ENCODE peak calls at places on chromosomes 13 and 19, in four cellular contexts. X, A, J and P are unnamed samples.

GRCh38 chr19:1104452-1105216 is 840 bp downstream of the GPX4 start:
- DNase-seq in J (peak; percentile 79), X (peak; percentile 59), A (peak; percentile 72), P (peak; percentile 80)

GRCh38 chr19:1107655-1108261 is 4.0 kb downstream of the GPX4 start:
- DNase-seq in X (no peak), J (no peak), A (no peak), P (no peak)

GRCh38 chr13:108313382-108313781 is 43.9 kb downstream of the TNFSF13B start:
- DNase-seq in X (no peak), J (no peak), A (no peak), P (no peak)

GRCh38 chr19:38731654-38732301 is 12.5 kb downstream of the CAPN12 start:
- DNase-seq in J (no peak), X (no peak), A (no peak), P (peak; percentile 13)

GRCh38 chr13:98397221-98397620 is 179.7 kb downstream of the STK24 start:
- DNase-seq in J (no peak), A (peak; percentile 41), X (no peak), P (no peak)

GRCh38 chr19:378706-379105 is 30.2 kb downstream of the C2CD4C start:
- DNase-seq in A (no peak), X (no peak), J (no peak), P (no peak)

GRCh38 chr13:19782049-19782726 is 557 bp downstream of the PSPC1 start:
- DNase-seq in A (peak; percentile 51), J (peak; percentile 34), X (peak; percentile 51), P (peak; percentile 69)

GRCh38 chr13:63161219-63161618 is 1745.6 kb upstream of the PCDH20 start:
- DNase-seq in X (no peak), J (no peak), A (no peak), P (no peak)

GRCh38 chr13:30119476-30119875 is 187.9 kb downstream of the KATNAL1 start:
- DNase-seq in J (no peak), X (peak; percentile 94), A (peak; percentile 83), P (no peak)

GRCh38 chr13:46621133-46621532 is 68.2 kb downstream of the LRCH1 start:
- DNase-seq in A (no peak), X (no peak), J (no peak), P (no peak)

GRCh38 chr19:3507371-3508120 is 1.4 kb downstream of the FZR1 start:
- DNase-seq in J (no peak), X (no peak), A (no peak), P (peak; percentile 40)

GRCh38 chr13:40236566-40237168 is 429.8 kb downstream of the FOXO1 start:
- DNase-seq in X (peak; percentile 53), A (peak; percentile 80), J (no peak), P (no peak)

GRCh38 chr19:50949792-50950320 is 3.0 kb downstream of the KLK5 start:
- DNase-seq in X (no peak), J (no peak), A (no peak), P (no peak)

GRCh38 chr19:50947123-50947522 is 5.7 kb downstream of the KLK5 start:
- DNase-seq in X (no peak), J (no peak), A (no peak), P (no peak)

GRCh38 chr19:50957587-50957986 is 4.7 kb upstream of the KLK5 start:
- DNase-seq in X (no peak), J (no peak), A (no peak), P (no peak)

GRCh38 chr19:50952890-50953289 is at the start of gene KLK5:
- DNase-seq in J (no peak), A (no peak), X (no peak), P (no peak)
- TF ChIP-seq CTCF in J (no peak), A (no peak), X (no peak), P (no peak)

GRCh38 chr13:70723732-70724131 is 615.5 kb upstream of the KLHL1 start:
- DNase-seq in A (no peak), X (no peak), J (no peak), P (no peak)
- TF ChIP-seq CTCF in A (no peak), X (no peak), J (peak; percentile 7), P (no peak)

GRCh38 chr19:11887618-11888531 is at the start of gene ZNF69:
- DNase-seq in A (peak; percentile 50), J (peak; percentile 96), X (peak; percentile 63), P (peak; percentile 96)
- TF ChIP-seq CTCF in A (peak; percentile 19), J (peak; percentile 49), X (peak; percentile 8), P (peak; percentile 24)

DNA sequence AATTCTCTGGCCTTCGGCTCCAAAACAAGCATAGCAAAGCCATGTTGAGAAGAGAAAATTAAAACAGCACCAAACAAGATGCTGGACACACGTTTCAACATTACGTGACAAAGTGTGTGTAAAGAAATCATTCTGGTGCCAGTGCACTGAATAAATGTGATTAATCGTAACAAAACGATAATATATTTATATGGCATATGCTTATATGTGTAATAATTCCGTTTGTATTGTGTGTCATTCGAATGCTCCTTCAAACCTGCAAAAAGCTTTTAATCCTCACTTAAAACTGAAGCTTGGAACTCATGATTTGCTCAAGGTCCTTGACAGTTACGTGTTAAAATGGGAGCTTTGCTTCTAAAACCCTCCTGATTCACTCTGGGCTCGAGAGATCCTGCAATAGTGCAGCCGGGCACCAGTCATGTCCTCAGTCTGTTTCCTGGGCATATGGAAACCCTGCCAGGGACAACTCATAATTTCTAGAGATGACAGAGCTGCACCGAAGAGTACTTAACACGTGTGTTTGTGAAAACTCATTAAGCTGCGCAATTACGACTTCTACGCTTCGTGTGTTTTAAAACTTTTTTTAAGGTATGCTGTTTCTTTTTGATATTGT is 731 bp upstream of the AKAP8L start:
- DNase-seq in A (no peak), J (no peak), X (peak; percentile 39), P (no peak)
- TF ChIP-seq CTCF in A (no peak), J (no peak), X (no peak), P (peak; percentile 37)

GRCh38 chr19:42635233-42635539 is 40.5 kb upstream of the CEACAM8 start:
- DNase-seq in X (no peak), J (no peak), A (no peak), P (no peak)
- TF ChIP-seq CTCF in X (no peak), J (no peak), A (no peak), P (peak; percentile 12)

GRCh38 chr19:8017808-8018207 is 12.4 kb upstream of the ELAVL1 start:
- DNase-seq in A (no peak), X (no peak), J (peak; percentile 50), P (no peak)
- TF ChIP-seq CTCF in A (no peak), X (no peak), J (peak; percentile 83), P (no peak)

GRCh38 chr19:13959962-13960862 is 7.9 kb downstream of the DCAF15 start:
- DNase-seq in X (no peak), J (peak; percentile 58), A (no peak), P (no peak)
- TF ChIP-seq CTCF in X (peak; percentile 30), J (peak; percentile 68), A (peak; percentile 16), P (no peak)

DNA sequence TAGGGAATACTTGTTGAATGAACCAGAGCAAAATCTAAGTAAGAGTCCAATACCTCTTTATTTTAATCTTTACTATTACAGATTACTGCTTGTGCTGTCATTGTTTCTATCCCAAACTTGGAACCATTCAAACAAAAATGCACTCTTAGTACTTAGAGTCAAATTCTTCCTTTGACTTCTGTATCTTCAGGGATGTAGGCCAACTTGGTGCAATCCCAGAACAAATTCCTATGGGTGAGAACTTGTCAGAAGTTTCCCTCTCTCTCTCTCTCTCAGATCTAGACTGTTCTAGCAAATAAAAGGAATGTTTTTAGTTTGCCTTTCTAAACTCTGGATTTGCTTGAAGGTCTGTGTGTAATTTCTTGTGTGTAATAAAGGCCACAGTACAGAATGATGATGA is 329.0 kb upstream of the TMTC4 start:
- DNase-seq in X (no peak), J (no peak), A (peak; percentile 54), P (no peak)
- TF ChIP-seq CTCF in X (no peak), J (no peak), A (no peak), P (no peak)

DNA sequence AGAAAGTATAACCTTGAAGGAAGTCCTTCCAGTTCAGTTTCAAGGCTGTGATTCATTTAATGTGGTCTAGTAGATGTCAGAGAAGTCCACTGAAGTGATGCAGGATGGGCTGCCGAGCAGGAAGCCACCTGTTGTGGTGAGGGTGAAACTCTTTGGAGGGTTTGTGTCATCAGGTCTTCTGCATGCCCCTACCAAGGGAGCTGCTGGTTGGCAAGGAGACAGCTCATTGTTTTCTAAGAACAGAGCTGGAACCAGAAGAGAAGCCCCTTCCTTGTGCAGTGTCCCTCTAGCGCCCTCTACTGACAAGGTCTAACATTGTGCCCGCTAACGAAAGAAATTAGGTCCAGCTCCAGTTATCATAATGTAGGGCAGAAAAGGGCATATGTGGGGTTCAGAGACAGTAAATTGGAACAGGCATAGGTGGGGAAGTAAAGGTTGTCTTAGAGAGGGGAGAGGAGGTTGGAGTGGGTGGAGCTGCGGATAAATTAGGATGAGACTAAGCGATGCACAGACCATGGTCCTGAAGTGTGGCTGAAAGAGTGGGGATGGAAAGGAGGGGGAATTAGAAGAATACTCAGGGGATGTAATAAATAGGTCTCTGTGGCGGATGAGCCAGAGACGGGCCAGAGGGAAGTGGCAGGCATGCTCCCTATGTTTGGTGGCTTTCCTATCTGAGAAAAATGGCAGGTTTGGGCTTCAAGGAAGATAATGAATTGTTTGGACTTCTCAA is 123.2 kb downstream of the OLFM4 start:
- DNase-seq in J (peak; percentile 41), X (peak; percentile 32), A (no peak), P (peak; percentile 65)
- TF ChIP-seq CTCF in J (peak; percentile 74), X (peak; percentile 69), A (peak; percentile 18), P (peak; percentile 92)

GRCh38 chr13:103762523-103762922 is 696.3 kb upstream of the SLC10A2 start:
- DNase-seq in J (no peak), A (no peak), X (no peak), P (no peak)
- TF ChIP-seq CTCF in J (no peak), A (no peak), X (no peak), P (peak; percentile 35)